ENCODE peak calls at places on chromosomes 11 and 22, in ten cellular contexts. U is neural crest cell; K is activated naive CD8-positive, alpha-beta T cell treated with anti-CD3 and anti-CD28 coated beads, Interleukin-2, amount 50 U/mL, for 16 hours; T is NCI-H510A treated with DMSO at 0.1 percent for 48 hours; A is neural progenitor cell; Z is CD8-positive, alpha-beta T cell; X is body of pancreas; G is T-helper 22 cell; B is CD8-positive, alpha-beta memory T cell; F is activated CD4-positive, alpha-beta T cell treated with anti-CD3 and anti-CD28 coated beads for 36 hours. C is an unnamed sample.

GRCh38 chr11:6234314-6235031 is at the start of gene FHIP1B:
- DNase-seq in U (peak; percentile 97), K (peak; percentile 98), T (peak; percentile 99), A (peak; percentile 100), Z (peak; percentile 99), X (peak; percentile 100), G (peak; percentile 100), B (peak; percentile 99), F (peak; percentile 100), C (peak; percentile 99)

GRCh38 chr11:134246678-134247077 is 6.5 kb downstream of the THYN1 start:
- DNase-seq in U (no peak), K (no peak), T (no peak), A (no peak), Z (no peak), X (no peak), G (no peak), B (no peak), F (no peak), C (no peak)

GRCh38 chr11:33291004-33291777 is 34.0 kb downstream of the HIPK3 start:
- DNase-seq in U (no peak), K (no peak), T (no peak), A (no peak), Z (no peak), X (no peak), G (no peak), B (no peak), F (no peak), C (no peak)

GRCh38 chr11:134724779-134725140 is 312.7 kb upstream of the B3GAT1 start:
- DNase-seq in U (no peak), K (no peak), T (no peak), A (no peak), Z (no peak), X (no peak), G (no peak), B (no peak), F (no peak), C (no peak)

GRCh38 chr22:45476814-45477213 is 25.9 kb upstream of the FBLN1 start:
- DNase-seq in U (no peak), K (no peak), T (no peak), A (no peak), Z (no peak), X (no peak), G (no peak), B (no peak), F (no peak), C (no peak)

GRCh38 chr11:2414616-2415015 is 14.1 kb downstream of the TSSC4 start:
- DNase-seq in U (no peak), K (no peak), T (no peak), A (no peak), Z (no peak), X (no peak), G (no peak), B (no peak), F (no peak), C (no peak)

GRCh38 chr11:72217856-72218745 is 1.5 kb downstream of the FOLR2 start:
- DNase-seq in U (no peak), K (no peak), T (no peak), A (no peak), Z (peak; percentile 17), X (no peak), G (no peak), B (no peak), F (no peak), C (no peak)

GRCh38 chr11:88329563-88330250 is 7.8 kb downstream of the CTSC start:
- DNase-seq in U (no peak), K (no peak), T (no peak), A (no peak), Z (no peak), X (no peak), G (no peak), B (no peak), F (no peak), C (no peak)

GRCh38 chr11:46278387-46279173 is 1.1 kb downstream of the CREB3L1 start:
- DNase-seq in U (peak; percentile 56), K (peak; percentile 17), T (no peak), A (peak; percentile 78), Z (no peak), X (peak; percentile 76), G (no peak), B (peak; percentile 34), F (peak; percentile 73), C (no peak)

GRCh38 chr11:59206635-59207034 is 6.1 kb downstream of the MPEG1 start:
- DNase-seq in U (peak; percentile 36), K (no peak), T (peak; percentile 0), A (peak; percentile 66), Z (no peak), X (peak; percentile 53), G (no peak), B (no peak), F (peak; percentile 34), C (no peak)

GRCh38 chr11:34490304-34490703 is 23.3 kb downstream of the ELF5 start:
- DNase-seq in U (no peak), K (no peak), T (no peak), A (peak; percentile 77), Z (no peak), X (no peak), G (no peak), B (no peak), F (no peak), C (no peak)

GRCh38 chr11:48216510-48216909 is at the start of gene OR4B1:
- DNase-seq in U (no peak), K (no peak), T (no peak), A (no peak), Z (no peak), X (no peak), G (no peak), B (no peak), F (no peak), C (no peak)

GRCh38 chr22:32020117-32020516 is 22.9 kb upstream of the SLC5A1 start:
- DNase-seq in U (no peak), K (no peak), T (no peak), A (no peak), Z (no peak), X (no peak), G (no peak), B (no peak), F (no peak), C (peak; percentile 50)

GRCh38 chr11:66242085-66242765 is 26.2 kb upstream of the RAB1B start:
- DNase-seq in U (no peak), K (no peak), T (no peak), A (no peak), Z (no peak), X (no peak), G (no peak), B (no peak), F (no peak), C (no peak)

GRCh38 chr11:70525466-70525865 is 127.1 kb downstream of the CTTN start:
- DNase-seq in U (no peak), K (no peak), T (no peak), A (no peak), Z (no peak), X (no peak), G (no peak), B (no peak), F (no peak), C (no peak)

GRCh38 chr11:68974421-68975194 is 6.2 kb downstream of the MRGPRD start:
- DNase-seq in U (no peak), K (no peak), T (no peak), A (no peak), Z (no peak), X (no peak), G (no peak), B (no peak), F (peak; percentile 51), C (no peak)

GRCh38 chr11:1567052-1567720 is 4.9 kb downstream of the DUSP8 start:
- DNase-seq in U (no peak), K (no peak), T (no peak), A (no peak), Z (no peak), X (peak; percentile 14), G (no peak), B (no peak), F (no peak), C (no peak)